ENCODE peak calls at places on chromosomes 13 and 19, in ten cellular contexts. One of them, this sample, is unnamed.

GRCh38 chr13:43303040-43303729 is 279.8 kb downstream of the DNAJC15 start:
- DNase-seq in activated T-cell treated with anti-CD3 and anti-CD28 coated beads, Interleukin-2, amount 50 U/mL, for 72 hours: peak; percentile 6
- DNase-seq in AG04450: no peak
- DNase-seq in posterior vena cava: no peak
- DNase-seq in fibroblast of the conjunctiva: peak; percentile 62
- DNase-seq in thoracic aorta: no peak
- DNase-seq in left cardiac atrium: peak; percentile 71
- DNase-seq in GM12865: peak; percentile 69
- DNase-seq in Ammon's horn: peak; percentile 87
- DNase-seq in NCI-H1930: peak; percentile 45
- DNase-seq in this sample: peak; percentile 32

GRCh38 chr13:46914341-46914740 is 17.5 kb upstream of the HTR2A start:
- DNase-seq in fibroblast of the conjunctiva: no peak
- DNase-seq in Ammon's horn: no peak
- DNase-seq in GM12865: no peak
- DNase-seq in left cardiac atrium: no peak
- DNase-seq in thoracic aorta: no peak
- DNase-seq in AG04450: no peak
- DNase-seq in activated T-cell treated with anti-CD3 and anti-CD28 coated beads, Interleukin-2, amount 50 U/mL, for 72 hours: no peak
- DNase-seq in posterior vena cava: no peak
- DNase-seq in NCI-H1930: no peak
- DNase-seq in this sample: peak; percentile 81

GRCh38 chr13:46552888-46553520 is at the start of gene LRCH1:
- DNase-seq in GM12865: peak; percentile 96
- DNase-seq in thoracic aorta: peak; percentile 70
- DNase-seq in posterior vena cava: peak; percentile 97
- DNase-seq in Ammon's horn: peak; percentile 86
- DNase-seq in activated T-cell treated with anti-CD3 and anti-CD28 coated beads, Interleukin-2, amount 50 U/mL, for 72 hours: peak; percentile 90
- DNase-seq in left cardiac atrium: peak; percentile 92
- DNase-seq in AG04450: no peak
- DNase-seq in fibroblast of the conjunctiva: peak; percentile 75
- DNase-seq in NCI-H1930: peak; percentile 79
- DNase-seq in this sample: peak; percentile 77

GRCh38 chr19:8366121-8366581 is 2.2 kb downstream of the ANGPTL4 start:
- DNase-seq in AG04450: no peak
- DNase-seq in Ammon's horn: no peak
- DNase-seq in left cardiac atrium: no peak
- DNase-seq in NCI-H1930: no peak
- DNase-seq in GM12865: no peak
- DNase-seq in activated T-cell treated with anti-CD3 and anti-CD28 coated beads, Interleukin-2, amount 50 U/mL, for 72 hours: no peak
- DNase-seq in fibroblast of the conjunctiva: no peak
- DNase-seq in thoracic aorta: no peak
- DNase-seq in posterior vena cava: peak; percentile 76
- DNase-seq in this sample: no peak

GRCh38 chr19:2478756-2479555 is 3.0 kb downstream of the GADD45B start:
- DNase-seq in thoracic aorta: peak; percentile 59
- DNase-seq in Ammon's horn: peak; percentile 36
- DNase-seq in AG04450: no peak
- DNase-seq in NCI-H1930: no peak
- DNase-seq in left cardiac atrium: peak; percentile 88
- DNase-seq in activated T-cell treated with anti-CD3 and anti-CD28 coated beads, Interleukin-2, amount 50 U/mL, for 72 hours: peak; percentile 67
- DNase-seq in posterior vena cava: peak; percentile 96
- DNase-seq in fibroblast of the conjunctiva: peak; percentile 71
- DNase-seq in GM12865: peak; percentile 85
- DNase-seq in this sample: no peak

GRCh38 chr19:2032296-2032941 is 16.9 kb upstream of the BTBD2 start:
- DNase-seq in AG04450: no peak
- DNase-seq in thoracic aorta: peak; percentile 85
- DNase-seq in NCI-H1930: no peak
- DNase-seq in fibroblast of the conjunctiva: peak; percentile 84
- DNase-seq in left cardiac atrium: peak; percentile 94
- DNase-seq in activated T-cell treated with anti-CD3 and anti-CD28 coated beads, Interleukin-2, amount 50 U/mL, for 72 hours: peak; percentile 70
- DNase-seq in GM12865: no peak
- DNase-seq in posterior vena cava: peak; percentile 98
- DNase-seq in Ammon's horn: peak; percentile 97
- DNase-seq in this sample: peak; percentile 80

GRCh38 chr13:71218960-71219359 is 648.0 kb downstream of the DACH1 start:
- DNase-seq in NCI-H1930: no peak
- DNase-seq in GM12865: peak; percentile 45
- DNase-seq in AG04450: no peak
- DNase-seq in fibroblast of the conjunctiva: no peak
- DNase-seq in thoracic aorta: no peak
- DNase-seq in activated T-cell treated with anti-CD3 and anti-CD28 coated beads, Interleukin-2, amount 50 U/mL, for 72 hours: no peak
- DNase-seq in posterior vena cava: no peak
- DNase-seq in left cardiac atrium: no peak
- DNase-seq in Ammon's horn: no peak
- DNase-seq in this sample: no peak

GRCh38 chr13:39895254-39895653 is 239.8 kb downstream of the COG6 start:
- DNase-seq in AG04450: no peak
- DNase-seq in fibroblast of the conjunctiva: no peak
- DNase-seq in thoracic aorta: no peak
- DNase-seq in GM12865: no peak
- DNase-seq in left cardiac atrium: no peak
- DNase-seq in NCI-H1930: no peak
- DNase-seq in Ammon's horn: no peak
- DNase-seq in activated T-cell treated with anti-CD3 and anti-CD28 coated beads, Interleukin-2, amount 50 U/mL, for 72 hours: no peak
- DNase-seq in posterior vena cava: no peak
- DNase-seq in this sample: no peak

GRCh38 chr13:51874651-51875050 is 12.9 kb downstream of the CCDC70 start:
- DNase-seq in NCI-H1930: no peak
- DNase-seq in GM12865: no peak
- DNase-seq in activated T-cell treated with anti-CD3 and anti-CD28 coated beads, Interleukin-2, amount 50 U/mL, for 72 hours: no peak
- DNase-seq in posterior vena cava: no peak
- DNase-seq in thoracic aorta: no peak
- DNase-seq in AG04450: no peak
- DNase-seq in fibroblast of the conjunctiva: no peak
- DNase-seq in Ammon's horn: peak; percentile 67
- DNase-seq in left cardiac atrium: no peak
- DNase-seq in this sample: no peak

GRCh38 chr19:46624958-46625661 is at the start of gene PTGIR:
- DNase-seq in thoracic aorta: peak; percentile 82
- DNase-seq in activated T-cell treated with anti-CD3 and anti-CD28 coated beads, Interleukin-2, amount 50 U/mL, for 72 hours: peak; percentile 29
- DNase-seq in GM12865: peak; percentile 46
- DNase-seq in fibroblast of the conjunctiva: no peak
- DNase-seq in left cardiac atrium: peak; percentile 81
- DNase-seq in posterior vena cava: peak; percentile 96
- DNase-seq in NCI-H1930: no peak
- DNase-seq in Ammon's horn: no peak
- DNase-seq in AG04450: no peak
- DNase-seq in this sample: no peak

GRCh38 chr13:38752726-38753125 is 65.8 kb downstream of the FREM2 start:
- DNase-seq in Ammon's horn: no peak
- DNase-seq in activated T-cell treated with anti-CD3 and anti-CD28 coated beads, Interleukin-2, amount 50 U/mL, for 72 hours: no peak
- DNase-seq in AG04450: no peak
- DNase-seq in posterior vena cava: no peak
- DNase-seq in thoracic aorta: no peak
- DNase-seq in NCI-H1930: no peak
- DNase-seq in GM12865: no peak
- DNase-seq in fibroblast of the conjunctiva: no peak
- DNase-seq in left cardiac atrium: no peak
- DNase-seq in this sample: no peak

GRCh38 chr13:22866221-22866620 is 314.6 kb upstream of the SGCG start:
- DNase-seq in Ammon's horn: no peak
- DNase-seq in left cardiac atrium: no peak
- DNase-seq in thoracic aorta: no peak
- DNase-seq in posterior vena cava: no peak
- DNase-seq in activated T-cell treated with anti-CD3 and anti-CD28 coated beads, Interleukin-2, amount 50 U/mL, for 72 hours: no peak
- DNase-seq in AG04450: no peak
- DNase-seq in GM12865: no peak
- DNase-seq in NCI-H1930: no peak
- DNase-seq in fibroblast of the conjunctiva: no peak
- DNase-seq in this sample: no peak

GRCh38 chr13:25377244-25377962 is 5.6 kb downstream of the ATP8A2 start:
- DNase-seq in Ammon's horn: no peak
- DNase-seq in NCI-H1930: no peak
- DNase-seq in fibroblast of the conjunctiva: no peak
- DNase-seq in thoracic aorta: no peak
- DNase-seq in posterior vena cava: no peak
- DNase-seq in activated T-cell treated with anti-CD3 and anti-CD28 coated beads, Interleukin-2, amount 50 U/mL, for 72 hours: no peak
- DNase-seq in AG04450: no peak
- DNase-seq in GM12865: no peak
- DNase-seq in left cardiac atrium: no peak
- DNase-seq in this sample: no peak

GRCh38 chr19:15551183-15552004 is 43.1 kb downstream of the CYP4F22 start:
- DNase-seq in fibroblast of the conjunctiva: no peak
- DNase-seq in thoracic aorta: no peak
- DNase-seq in NCI-H1930: no peak
- DNase-seq in left cardiac atrium: peak; percentile 36
- DNase-seq in posterior vena cava: no peak
- DNase-seq in activated T-cell treated with anti-CD3 and anti-CD28 coated beads, Interleukin-2, amount 50 U/mL, for 72 hours: peak; percentile 68
- DNase-seq in AG04450: no peak
- DNase-seq in Ammon's horn: no peak
- DNase-seq in GM12865: peak; percentile 41
- DNase-seq in this sample: no peak

GRCh38 chr19:47531640-47532387 is 17.0 kb upstream of the NAPA start:
- DNase-seq in AG04450: no peak
- DNase-seq in fibroblast of the conjunctiva: no peak
- DNase-seq in GM12865: no peak
- DNase-seq in posterior vena cava: no peak
- DNase-seq in thoracic aorta: no peak
- DNase-seq in NCI-H1930: no peak
- DNase-seq in activated T-cell treated with anti-CD3 and anti-CD28 coated beads, Interleukin-2, amount 50 U/mL, for 72 hours: no peak
- DNase-seq in Ammon's horn: no peak
- DNase-seq in left cardiac atrium: no peak
- DNase-seq in this sample: no peak

GRCh38 chr19:48216933-48217332 is 38.8 kb downstream of the CARD8 start:
- DNase-seq in posterior vena cava: no peak
- DNase-seq in activated T-cell treated with anti-CD3 and anti-CD28 coated beads, Interleukin-2, amount 50 U/mL, for 72 hours: no peak
- DNase-seq in thoracic aorta: no peak
- DNase-seq in Ammon's horn: no peak
- DNase-seq in left cardiac atrium: no peak
- DNase-seq in GM12865: no peak
- DNase-seq in AG04450: no peak
- DNase-seq in NCI-H1930: no peak
- DNase-seq in fibroblast of the conjunctiva: no peak
- DNase-seq in this sample: no peak

GRCh38 chr19:17968376-17968775 is 1.5 kb downstream of the KCNN1 start:
- DNase-seq in fibroblast of the conjunctiva: no peak
- DNase-seq in GM12865: no peak
- DNase-seq in posterior vena cava: no peak
- DNase-seq in left cardiac atrium: no peak
- DNase-seq in thoracic aorta: no peak
- DNase-seq in Ammon's horn: no peak
- DNase-seq in NCI-H1930: no peak
- DNase-seq in AG04450: no peak
- DNase-seq in activated T-cell treated with anti-CD3 and anti-CD28 coated beads, Interleukin-2, amount 50 U/mL, for 72 hours: no peak
- DNase-seq in this sample: no peak

GRCh38 chr19:43768273-43769050 is 12.3 kb downstream of the KCNN4 start:
- DNase-seq in NCI-H1930: no peak
- DNase-seq in activated T-cell treated with anti-CD3 and anti-CD28 coated beads, Interleukin-2, amount 50 U/mL, for 72 hours: no peak
- DNase-seq in fibroblast of the conjunctiva: no peak
- DNase-seq in left cardiac atrium: peak; percentile 79
- DNase-seq in Ammon's horn: no peak
- DNase-seq in thoracic aorta: no peak
- DNase-seq in GM12865: no peak
- DNase-seq in AG04450: no peak
- DNase-seq in posterior vena cava: peak; percentile 91
- DNase-seq in this sample: no peak

GRCh38 chr19:51016798-51017683 is 2.5 kb downstream of the KLK10 start:
- DNase-seq in activated T-cell treated with anti-CD3 and anti-CD28 coated beads, Interleukin-2, amount 50 U/mL, for 72 hours: peak; percentile 31
- DNase-seq in NCI-H1930: peak; percentile 58
- DNase-seq in AG04450: no peak
- DNase-seq in GM12865: peak; percentile 53
- DNase-seq in thoracic aorta: no peak
- DNase-seq in posterior vena cava: peak; percentile 87
- DNase-seq in Ammon's horn: peak; percentile 76
- DNase-seq in fibroblast of the conjunctiva: no peak
- DNase-seq in left cardiac atrium: peak; percentile 38
- DNase-seq in this sample: peak; percentile 75

GRCh38 chr19:42229855-42230331 is 9.8 kb downstream of the ZNF526 start:
- DNase-seq in posterior vena cava: no peak
- DNase-seq in thoracic aorta: no peak
- DNase-seq in AG04450: no peak
- DNase-seq in Ammon's horn: no peak
- DNase-seq in activated T-cell treated with anti-CD3 and anti-CD28 coated beads, Interleukin-2, amount 50 U/mL, for 72 hours: no peak
- DNase-seq in GM12865: no peak
- DNase-seq in NCI-H1930: no peak
- DNase-seq in fibroblast of the conjunctiva: no peak
- DNase-seq in left cardiac atrium: no peak
- DNase-seq in this sample: no peak

GRCh38 chr19:686589-687297 is 8.5 kb downstream of the PRSS57 start:
- DNase-seq in GM12865: no peak
- DNase-seq in NCI-H1930: no peak
- DNase-seq in posterior vena cava: no peak
- DNase-seq in Ammon's horn: no peak
- DNase-seq in left cardiac atrium: no peak
- DNase-seq in fibroblast of the conjunctiva: no peak
- DNase-seq in AG04450: no peak
- DNase-seq in activated T-cell treated with anti-CD3 and anti-CD28 coated beads, Interleukin-2, amount 50 U/mL, for 72 hours: no peak
- DNase-seq in thoracic aorta: no peak
- DNase-seq in this sample: no peak

GRCh38 chr19:16795731-16796130 is 33.5 kb upstream of the SIN3B start:
- DNase-seq in thoracic aorta: no peak
- DNase-seq in left cardiac atrium: no peak
- DNase-seq in Ammon's horn: no peak
- DNase-seq in NCI-H1930: no peak
- DNase-seq in GM12865: no peak
- DNase-seq in posterior vena cava: no peak
- DNase-seq in fibroblast of the conjunctiva: no peak
- DNase-seq in activated T-cell treated with anti-CD3 and anti-CD28 coated beads, Interleukin-2, amount 50 U/mL, for 72 hours: no peak
- DNase-seq in AG04450: no peak
- DNase-seq in this sample: no peak

GRCh38 chr19:49793561-49793840 is 19.6 kb downstream of the FUZ start:
- DNase-seq in AG04450: no peak
- DNase-seq in posterior vena cava: no peak
- DNase-seq in fibroblast of the conjunctiva: no peak
- DNase-seq in thoracic aorta: no peak
- DNase-seq in Ammon's horn: no peak
- DNase-seq in NCI-H1930: no peak
- DNase-seq in activated T-cell treated with anti-CD3 and anti-CD28 coated beads, Interleukin-2, amount 50 U/mL, for 72 hours: peak; percentile 36
- DNase-seq in GM12865: no peak
- DNase-seq in left cardiac atrium: no peak
- DNase-seq in this sample: no peak

GRCh38 chr19:4602915-4603314 is 36.4 kb upstream of the TNFAIP8L1 start:
- DNase-seq in AG04450: no peak
- DNase-seq in GM12865: no peak
- DNase-seq in thoracic aorta: no peak
- DNase-seq in Ammon's horn: no peak
- DNase-seq in posterior vena cava: no peak
- DNase-seq in activated T-cell treated with anti-CD3 and anti-CD28 coated beads, Interleukin-2, amount 50 U/mL, for 72 hours: no peak
- DNase-seq in left cardiac atrium: no peak
- DNase-seq in fibroblast of the conjunctiva: no peak
- DNase-seq in NCI-H1930: no peak
- DNase-seq in this sample: no peak

GRCh38 chr13:56700324-56700723 is 440.4 kb upstream of the PRR20A start:
- DNase-seq in left cardiac atrium: no peak
- DNase-seq in thoracic aorta: no peak
- DNase-seq in activated T-cell treated with anti-CD3 and anti-CD28 coated beads, Interleukin-2, amount 50 U/mL, for 72 hours: no peak
- DNase-seq in NCI-H1930: no peak
- DNase-seq in fibroblast of the conjunctiva: no peak
- DNase-seq in Ammon's horn: no peak
- DNase-seq in GM12865: no peak
- DNase-seq in AG04450: no peak
- DNase-seq in posterior vena cava: no peak
- DNase-seq in this sample: no peak

GRCh38 chr19:7318176-7318575 is 24.0 kb upstream of the INSR start:
- DNase-seq in left cardiac atrium: no peak
- DNase-seq in Ammon's horn: no peak
- DNase-seq in NCI-H1930: no peak
- DNase-seq in GM12865: no peak
- DNase-seq in fibroblast of the conjunctiva: no peak
- DNase-seq in posterior vena cava: no peak
- DNase-seq in thoracic aorta: no peak
- DNase-seq in activated T-cell treated with anti-CD3 and anti-CD28 coated beads, Interleukin-2, amount 50 U/mL, for 72 hours: no peak
- DNase-seq in AG04450: no peak
- DNase-seq in this sample: no peak

GRCh38 chr13:44801990-44802389 is 187.3 kb downstream of the NUFIP1 start:
- DNase-seq in Ammon's horn: no peak
- DNase-seq in activated T-cell treated with anti-CD3 and anti-CD28 coated beads, Interleukin-2, amount 50 U/mL, for 72 hours: no peak
- DNase-seq in left cardiac atrium: no peak
- DNase-seq in AG04450: peak; percentile 65
- DNase-seq in thoracic aorta: no peak
- DNase-seq in GM12865: no peak
- DNase-seq in fibroblast of the conjunctiva: peak; percentile 68
- DNase-seq in posterior vena cava: no peak
- DNase-seq in NCI-H1930: no peak
- DNase-seq in this sample: peak; percentile 46

GRCh38 chr19:46350758-46351159 is 3.9 kb downstream of the PPP5C start:
- DNase-seq in thoracic aorta: no peak
- DNase-seq in left cardiac atrium: no peak
- DNase-seq in GM12865: peak; percentile 78
- DNase-seq in activated T-cell treated with anti-CD3 and anti-CD28 coated beads, Interleukin-2, amount 50 U/mL, for 72 hours: peak; percentile 32
- DNase-seq in AG04450: no peak
- DNase-seq in NCI-H1930: no peak
- DNase-seq in posterior vena cava: peak; percentile 74
- DNase-seq in Ammon's horn: no peak
- DNase-seq in fibroblast of the conjunctiva: no peak
- DNase-seq in this sample: no peak

This sample was measured in foreskin keratinocyte.